ENCODE peak calls at places on chromosome 1, in five cellular contexts. V, A, J, Y and P are unnamed samples. For H3K79me2, the result is how much of the 10 kb centered on the place peaks cover.

GRCh38 chr1:39214021-39214713 is 9.7 kb downstream of the MACF1 start:
- DNase-seq in J (peak), Y (peak), V (peak), A (no peak), P (peak)

GRCh38 chr1:100394286-100394685 is 42.0 kb downstream of the CDC14A start:
- DNase-seq in V (no peak), J (no peak), Y (no peak), A (no peak), P (no peak)

GRCh38 chr1:223177681-223178080 is 34.6 kb upstream of the TLR5 start:
- DNase-seq in V (no peak), J (no peak), A (no peak), Y (no peak), P (peak)

GRCh38 chr1:39195166-39196111 is 9.1 kb upstream of the MACF1 start:
- DNase-seq in Y (no peak), A (no peak), V (peak), J (peak), P (no peak)

GRCh38 chr1:32925360-32926142 is 24.4 kb upstream of the TMEM54 start:
- DNase-seq in V (no peak), A (no peak), J (no peak), Y (no peak), P (peak)

GRCh38 chr1:92446990-92447681 is 39.6 kb downstream of the GFI1 start:
- DNase-seq in J (peak), A (no peak), V (peak), Y (peak), P (no peak)

GRCh38 chr1:234409328-234409727 is 36.1 kb downstream of the COA6 start:
- DNase-seq in V (no peak), J (no peak), Y (no peak), A (no peak), P (no peak)

GRCh38 chr1:243819438-243819839 is 30.6 kb downstream of the AKT3 start:
- DNase-seq in V (no peak), J (no peak), A (no peak), Y (no peak), P (no peak)

GRCh38 chr1:107547363-107548155 is 406.7 kb downstream of the NTNG1 start:
- DNase-seq in V (peak), Y (peak), A (no peak), J (no peak), P (no peak)

GRCh38 chr1:228059536-228060457 is 22.7 kb upstream of the ARF1 start:
- DNase-seq in A (peak), Y (peak), V (no peak), J (peak), P (peak)

GRCh38 chr1:100622966-100623762 is 85.2 kb downstream of the GPR88 start:
- DNase-seq in J (peak), Y (peak), V (peak), A (no peak), P (no peak)

GRCh38 chr1:62177621-62178020 is 17.0 kb upstream of the L1TD1 start:
- DNase-seq in Y (no peak), V (no peak), A (no peak), J (no peak), P (no peak)

GRCh38 chr1:24289937-24290595 is 29.1 kb upstream of the GRHL3 start:
- DNase-seq in J (peak), V (peak), Y (peak), A (no peak), P (no peak)

GRCh38 chr1:204225841-204226745 is 12.3 kb upstream of the GOLT1A start:
- DNase-seq in Y (peak), J (peak), A (no peak), V (peak), P (no peak)

GRCh38 chr1:9473032-9473792 is 66.1 kb upstream of the SLC25A33 start:
- DNase-seq in V (peak), A (peak), Y (peak), J (peak), P (peak)

GRCh38 chr1:196071452-196071851 is 536.8 kb downstream of the KCNT2 start:
- DNase-seq in Y (no peak), J (no peak), V (no peak), A (no peak), P (no peak)

DNA sequence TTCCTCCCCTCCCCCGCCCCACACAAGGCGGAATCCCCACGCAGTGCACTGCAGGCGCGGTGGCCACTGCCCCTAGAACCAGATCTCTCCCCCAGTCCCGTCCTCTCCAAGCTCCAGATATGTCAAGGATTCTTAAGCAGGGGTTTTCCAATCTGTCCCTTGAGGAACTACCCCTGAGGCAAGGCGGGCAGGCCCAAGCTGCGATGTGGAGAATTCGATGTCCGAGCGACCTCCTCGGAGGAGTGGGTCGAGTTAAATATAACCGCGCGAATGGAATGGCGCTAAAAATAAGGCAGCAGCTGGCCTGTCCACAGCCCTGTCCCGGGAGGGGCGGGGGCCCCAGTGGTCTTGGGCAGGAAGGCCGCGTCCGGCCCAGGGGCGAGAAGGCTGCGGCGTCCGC is 5.8 kb upstream of the FOXD3 start:
- DNase-seq in A (no peak), V (no peak), J (no peak), Y (no peak), P (no peak)
- H3K79me2 ChIP-seq in A (under half), V (under half), J (under half), Y (under half), P (under half)

DNA sequence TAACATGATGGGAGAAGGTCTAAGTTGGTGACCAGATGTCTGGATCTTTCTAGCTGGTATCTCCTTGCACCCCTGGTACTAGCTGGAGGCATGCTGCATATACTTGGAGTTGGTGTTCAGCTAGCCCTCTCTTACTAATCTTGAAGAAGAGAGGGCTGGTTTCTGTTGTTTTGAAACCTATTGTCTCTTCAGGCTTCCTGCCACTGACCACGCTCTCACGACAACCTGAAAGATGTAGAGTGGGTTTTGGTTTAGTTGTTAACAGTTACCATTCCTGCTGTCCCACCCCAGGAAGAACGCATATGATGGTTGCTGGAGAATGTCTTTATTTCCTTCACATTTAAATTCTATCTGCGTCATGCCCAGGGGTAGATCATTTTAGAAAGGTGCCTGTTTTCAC is 3.6 kb downstream of the MAN1C1 start:
- DNase-seq in J (no peak), V (no peak), A (no peak), Y (no peak), P (no peak)
- TF ChIP-seq EZH2 in J (no peak), V (no peak), A (no peak), Y (no peak), P (no peak)

DNA sequence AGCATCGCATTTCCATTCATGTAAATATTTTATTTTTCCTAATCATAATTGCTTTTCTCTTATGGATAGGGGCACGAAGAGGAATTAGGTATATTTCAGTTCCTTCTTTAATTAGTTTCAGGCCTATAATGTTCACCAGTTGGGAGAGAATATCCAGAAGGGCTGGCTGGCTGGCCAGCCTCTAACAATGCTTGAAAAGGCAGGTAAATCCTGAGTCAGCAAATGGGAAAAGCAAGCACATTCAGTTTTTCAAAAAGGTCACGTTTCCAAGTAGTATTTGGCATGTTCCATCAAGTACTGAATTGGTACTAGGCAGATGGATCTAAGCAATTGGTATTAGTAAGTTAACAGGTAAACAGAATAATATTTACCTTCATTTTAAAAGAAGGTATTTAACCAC is 8.0 kb downstream of the RAB29 start:
- DNase-seq in J (no peak), V (no peak), Y (no peak), A (no peak), P (no peak)
- H3K79me2 ChIP-seq in J (under half), V (under half), Y (under half), A (under half), P (under half)

GRCh38 chr1:7585216-7585907 is 185.7 kb upstream of the VAMP3 start:
- DNase-seq in V (no peak), A (no peak), J (no peak), Y (no peak), P (no peak)

GRCh38 chr1:7583291-7584096 is 187.6 kb upstream of the VAMP3 start:
- DNase-seq in J (no peak), V (no peak), Y (no peak), A (no peak), P (no peak)

GRCh38 chr1:7586031-7586941 is 184.8 kb upstream of the VAMP3 start:
- DNase-seq in V (no peak), Y (no peak), A (no peak), J (no peak), P (no peak)

GRCh38 chr1:7584157-7584556 is 186.9 kb upstream of the VAMP3 start:
- DNase-seq in A (no peak), J (no peak), V (no peak), Y (no peak), P (no peak)

GRCh38 chr1:7584643-7585042 is 186.5 kb upstream of the VAMP3 start:
- DNase-seq in Y (no peak), J (no peak), A (no peak), V (no peak), P (no peak)
- TF ChIP-seq EZH2 in Y (no peak), J (no peak), A (no peak), V (no peak), P (no peak)